ENCODE peak calls at places on chromosomes 3 and 15, in four cellular contexts. Q is mucosa of descending colon, X is GM12864, Y is A673. I is an unnamed sample.

GRCh38 chr15:25245801-25246622 is 192.8 kb downstream of the UBE3A start:
- DNase-seq in Q (peak; percentile 6), X (no peak), Y (no peak), I (no peak)

GRCh38 chr15:70048196-70048565 is 49.5 kb downstream of the TLE3 start:
- DNase-seq in Q (peak; percentile 18), X (no peak), Y (no peak), I (no peak)

GRCh38 chr3:58009026-58009748 is 965 bp downstream of the FLNB start:
- DNase-seq in Q (peak; percentile 83), X (no peak), Y (no peak), I (peak; percentile 61)

GRCh38 chr3:53748512-53749271 is 97.5 kb downstream of the CHDH start:
- DNase-seq in Q (no peak), X (peak; percentile 72), Y (peak; percentile 5), I (peak; percentile 82)

GRCh38 chr3:110971010-110971585 is 100.5 kb upstream of the NECTIN3 start:
- DNase-seq in Q (no peak), X (no peak), Y (no peak), I (no peak)

GRCh38 chr3:190811775-190812480 is 50.6 kb downstream of the GMNC start:
- DNase-seq in Q (no peak), X (peak; percentile 21), Y (peak; percentile 91), I (peak; percentile 13)

GRCh38 chr15:48803877-48804276 is 7.0 kb downstream of the CEP152 start:
- DNase-seq in Q (no peak), X (no peak), Y (no peak), I (no peak)

GRCh38 chr3:12898290-12898979 is 57.1 kb upstream of the RPL32 start:
- DNase-seq in Q (no peak), X (no peak), Y (no peak), I (no peak)

GRCh38 chr3:195421410-195421809 is 21.4 kb downstream of the ACAP2 start:
- DNase-seq in Q (no peak), X (no peak), Y (no peak), I (no peak)

GRCh38 chr3:147977001-147977400 is 567.8 kb downstream of the ZIC1 start:
- DNase-seq in Q (no peak), X (no peak), Y (no peak), I (no peak)

GRCh38 chr3:105555206-105555605 is 188.5 kb downstream of the ALCAM start:
- DNase-seq in Q (no peak), X (no peak), Y (no peak), I (no peak)

GRCh38 chr15:99105516-99106341 is 849 bp downstream of the SYNM start:
- DNase-seq in Q (peak; percentile 68), X (no peak), Y (peak; percentile 85), I (no peak)

GRCh38 chr3:113094514-113094913 is 103.7 kb downstream of the GTPBP8 start:
- DNase-seq in Q (no peak), X (no peak), Y (no peak), I (no peak)

DNA sequence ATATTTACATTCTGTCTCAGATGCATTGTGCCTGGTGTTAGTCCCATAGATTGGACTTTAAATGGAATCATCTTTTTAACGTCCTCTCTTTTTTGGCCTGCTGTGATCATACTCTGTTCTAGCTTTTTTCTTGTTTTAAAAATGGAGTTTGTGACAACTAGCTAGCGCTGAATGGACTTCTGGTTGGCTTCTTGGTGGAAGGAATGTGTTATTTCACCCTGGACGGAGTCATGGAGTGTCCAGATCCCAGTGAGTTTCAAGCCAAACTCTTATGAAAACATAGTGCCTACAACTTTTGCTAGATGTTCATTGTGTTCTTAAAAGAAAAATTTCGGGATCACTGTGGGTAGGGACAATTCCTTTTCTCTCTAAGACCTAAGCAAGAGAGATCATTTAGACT is 192.6 kb downstream of the TCF12 start:
- DNase-seq in Q (no peak), X (no peak), Y (no peak), I (no peak)
- TF ChIP-seq CTCF in Q (no peak), X (no peak), Y (no peak), I (no peak)

DNA sequence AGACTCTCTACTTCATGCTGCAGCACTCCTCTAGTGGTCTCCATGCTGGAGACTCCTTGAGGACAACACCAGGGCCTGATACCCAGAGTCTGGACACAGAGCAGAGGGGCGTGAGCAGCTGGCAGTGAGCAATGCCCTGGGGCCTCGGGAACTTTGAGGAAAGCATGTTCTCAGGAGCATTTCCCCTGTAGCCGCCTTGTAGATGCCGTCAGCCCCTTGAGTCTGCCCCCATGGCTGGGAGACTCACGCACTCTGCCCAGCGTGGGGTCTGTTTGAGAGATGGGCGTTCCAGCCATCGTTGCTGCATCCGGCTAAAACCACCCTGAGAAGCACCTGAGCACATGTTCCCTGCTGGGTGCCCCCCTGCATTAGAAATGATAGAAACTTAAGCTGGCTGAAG is 56.8 kb downstream of the PLXNA1 start:
- DNase-seq in Q (peak; percentile 14), X (no peak), Y (no peak), I (no peak)
- TF ChIP-seq CTCF in Q (no peak), X (no peak), Y (no peak), I (no peak)

GRCh38 chr3:187360087-187360486 is 8.1 kb upstream of the RTP4 start:
- DNase-seq in Q (no peak), X (no peak), Y (no peak), I (no peak)
- TF ChIP-seq CTCF in Q (no peak), X (no peak), Y (no peak), I (no peak)

GRCh38 chr3:184133840-184134745 is 1.1 kb upstream of the EIF2B5 start:
- DNase-seq in Q (peak; percentile 88), X (peak; percentile 41), Y (peak; percentile 94), I (peak; percentile 68)
- TF ChIP-seq CTCF in Q (no peak), X (no peak), Y (no peak), I (no peak)

DNA sequence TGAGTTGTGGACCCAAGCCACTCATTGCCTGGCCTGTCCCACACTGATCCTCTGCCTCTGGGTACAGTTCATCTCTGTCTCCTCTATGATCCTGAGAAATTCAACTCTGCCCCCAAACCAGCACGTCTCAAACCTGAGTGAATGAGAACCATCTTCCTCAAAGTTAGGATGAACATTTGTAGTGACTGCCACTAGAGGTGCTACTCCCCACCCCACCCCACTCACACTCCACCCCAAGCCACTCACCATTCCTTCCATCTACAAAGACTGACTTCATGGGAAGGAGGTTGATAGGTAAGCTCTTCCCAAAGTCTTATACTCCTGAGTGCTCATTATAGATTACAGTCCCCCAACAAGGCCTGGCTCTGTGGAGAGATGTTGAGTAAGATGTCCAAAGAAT is 43.8 kb downstream of the NEK10 start:
- DNase-seq in Q (no peak), X (no peak), Y (no peak), I (no peak)
- TF ChIP-seq CTCF in Q (no peak), X (no peak), Y (peak; percentile 31), I (no peak)